ENCODE peak calls at places on chromosomes 4 and X, in five cellular contexts. One of them, this sample, is unnamed.
A peak's percentile ranks its signal among the peaks of the same experiment; 100 is the strongest.

GRCh38 chrX:26597981-26598380 is 382.0 kb downstream of the MAGEB5 start:
- DNase-seq in substantia nigra: no peak
- DNase-seq in memory B cell: no peak
- DNase-seq in stimulated activated CD8-positive, alpha-beta memory T cell treated with anti-CD3 and anti-CD28 coated beads, Interleukin-4, amount 100 ng/mL, for 24 hours: no peak
- DNase-seq in heart right ventricle: no peak
- DNase-seq in this sample: no peak

GRCh38 chr4:123304151-123305021 is 92.2 kb upstream of the SPRY1 start:
- DNase-seq in stimulated activated CD8-positive, alpha-beta memory T cell treated with anti-CD3 and anti-CD28 coated beads, Interleukin-4, amount 100 ng/mL, for 24 hours: peak; percentile 0
- DNase-seq in substantia nigra: no peak
- DNase-seq in memory B cell: no peak
- DNase-seq in heart right ventricle: peak; percentile 10
- DNase-seq in this sample: no peak

GRCh38 chrX:49282647-49283011 is 13.0 kb downstream of the PPP1R3F start:
- DNase-seq in memory B cell: no peak
- DNase-seq in heart right ventricle: no peak
- DNase-seq in substantia nigra: no peak
- DNase-seq in stimulated activated CD8-positive, alpha-beta memory T cell treated with anti-CD3 and anti-CD28 coated beads, Interleukin-4, amount 100 ng/mL, for 24 hours: no peak
- DNase-seq in this sample: no peak

GRCh38 chr4:124890522-124890921 is 178.0 kb upstream of the ANKRD50 start:
- DNase-seq in stimulated activated CD8-positive, alpha-beta memory T cell treated with anti-CD3 and anti-CD28 coated beads, Interleukin-4, amount 100 ng/mL, for 24 hours: no peak
- DNase-seq in memory B cell: no peak
- DNase-seq in heart right ventricle: no peak
- DNase-seq in substantia nigra: no peak
- DNase-seq in this sample: no peak

GRCh38 chr4:141455651-141456050 is 180.7 kb upstream of the IL15 start:
- DNase-seq in memory B cell: no peak
- DNase-seq in heart right ventricle: no peak
- DNase-seq in substantia nigra: no peak
- DNase-seq in stimulated activated CD8-positive, alpha-beta memory T cell treated with anti-CD3 and anti-CD28 coated beads, Interleukin-4, amount 100 ng/mL, for 24 hours: no peak
- DNase-seq in this sample: no peak

GRCh38 chrX:11100281-11101035 is 10.7 kb upstream of the HCCS start:
- DNase-seq in memory B cell: no peak
- DNase-seq in substantia nigra: no peak
- DNase-seq in stimulated activated CD8-positive, alpha-beta memory T cell treated with anti-CD3 and anti-CD28 coated beads, Interleukin-4, amount 100 ng/mL, for 24 hours: no peak
- DNase-seq in heart right ventricle: peak; percentile 15
- DNase-seq in this sample: no peak

GRCh38 chr4:17647927-17648326 is 33.5 kb downstream of the MED28 start:
- DNase-seq in memory B cell: no peak
- DNase-seq in stimulated activated CD8-positive, alpha-beta memory T cell treated with anti-CD3 and anti-CD28 coated beads, Interleukin-4, amount 100 ng/mL, for 24 hours: no peak
- DNase-seq in heart right ventricle: no peak
- DNase-seq in substantia nigra: no peak
- DNase-seq in this sample: no peak

GRCh38 chrX:38694394-38694793 is 106.9 kb upstream of the MID1IP1 start:
- DNase-seq in heart right ventricle: no peak
- DNase-seq in stimulated activated CD8-positive, alpha-beta memory T cell treated with anti-CD3 and anti-CD28 coated beads, Interleukin-4, amount 100 ng/mL, for 24 hours: no peak
- DNase-seq in memory B cell: no peak
- DNase-seq in substantia nigra: no peak
- DNase-seq in this sample: no peak

GRCh38 chrX:89053223-89053622 is 306.2 kb downstream of the CPXCR1 start:
- DNase-seq in substantia nigra: no peak
- DNase-seq in heart right ventricle: no peak
- DNase-seq in memory B cell: no peak
- DNase-seq in stimulated activated CD8-positive, alpha-beta memory T cell treated with anti-CD3 and anti-CD28 coated beads, Interleukin-4, amount 100 ng/mL, for 24 hours: no peak
- DNase-seq in this sample: no peak

GRCh38 chr4:10619220-10619619 is 65.3 kb downstream of the CLNK start:
- DNase-seq in stimulated activated CD8-positive, alpha-beta memory T cell treated with anti-CD3 and anti-CD28 coated beads, Interleukin-4, amount 100 ng/mL, for 24 hours: no peak
- DNase-seq in memory B cell: no peak
- DNase-seq in substantia nigra: no peak
- DNase-seq in heart right ventricle: no peak
- DNase-seq in this sample: no peak

GRCh38 chr4:77036206-77036605 is 39.6 kb downstream of the CCNI start:
- DNase-seq in substantia nigra: no peak
- DNase-seq in stimulated activated CD8-positive, alpha-beta memory T cell treated with anti-CD3 and anti-CD28 coated beads, Interleukin-4, amount 100 ng/mL, for 24 hours: no peak
- DNase-seq in memory B cell: no peak
- DNase-seq in heart right ventricle: no peak
- DNase-seq in this sample: no peak

GRCh38 chrX:7448123-7448522 is 300.2 kb upstream of the PUDP start:
- DNase-seq in heart right ventricle: no peak
- DNase-seq in memory B cell: no peak
- DNase-seq in substantia nigra: no peak
- DNase-seq in stimulated activated CD8-positive, alpha-beta memory T cell treated with anti-CD3 and anti-CD28 coated beads, Interleukin-4, amount 100 ng/mL, for 24 hours: no peak
- DNase-seq in this sample: no peak

GRCh38 chrX:46573896-46574336 is 351 bp downstream of the CHST7 start:
- DNase-seq in stimulated activated CD8-positive, alpha-beta memory T cell treated with anti-CD3 and anti-CD28 coated beads, Interleukin-4, amount 100 ng/mL, for 24 hours: no peak
- DNase-seq in heart right ventricle: peak; percentile 32
- DNase-seq in memory B cell: peak; percentile 54
- DNase-seq in substantia nigra: no peak
- DNase-seq in this sample: no peak

GRCh38 chr4:64969081-64969480 is 559.8 kb upstream of the TECRL start:
- DNase-seq in memory B cell: no peak
- DNase-seq in stimulated activated CD8-positive, alpha-beta memory T cell treated with anti-CD3 and anti-CD28 coated beads, Interleukin-4, amount 100 ng/mL, for 24 hours: no peak
- DNase-seq in substantia nigra: no peak
- DNase-seq in heart right ventricle: no peak
- DNase-seq in this sample: no peak

GRCh38 chrX:129523076-129524055 is at the start of gene SMARCA1:
- DNase-seq in heart right ventricle: peak; percentile 56
- DNase-seq in stimulated activated CD8-positive, alpha-beta memory T cell treated with anti-CD3 and anti-CD28 coated beads, Interleukin-4, amount 100 ng/mL, for 24 hours: no peak
- DNase-seq in memory B cell: peak; percentile 10
- DNase-seq in substantia nigra: no peak
- DNase-seq in this sample: peak; percentile 9

This sample was measured in GM12892.